ENCODE peak calls at places on chromosomes 3 and 15, in four cellular contexts. I is tibial nerve, K is PC-3, Z is heart left ventricle. R is an unnamed sample.

GRCh38 chr15:89631902-89632264 is 23.4 kb downstream of the KIF7 start:
- DNase-seq in I (no peak), Z (no peak), K (no peak), R (no peak)

GRCh38 chr3:71504250-71505036 is 79.1 kb downstream of the FOXP1 start:
- DNase-seq in I (no peak), Z (no peak), K (peak; percentile 92), R (no peak)

GRCh38 chr15:37061996-37062395 is 38.4 kb downstream of the MEIS2 start:
- DNase-seq in Z (no peak), I (no peak), K (peak; percentile 73), R (no peak)

GRCh38 chr15:64749999-64750657 is 25.3 kb downstream of the RBPMS2 start:
- DNase-seq in Z (no peak), I (no peak), K (no peak), R (no peak)

GRCh38 chr3:139561959-139562676 is 22.6 kb upstream of the RBP1 start:
- DNase-seq in Z (peak; percentile 25), I (peak; percentile 38), K (peak; percentile 56), R (no peak)

GRCh38 chr3:18124501-18124900 is 300.6 kb downstream of the SATB1 start:
- DNase-seq in I (no peak), K (peak; percentile 76), Z (no peak), R (no peak)

GRCh38 chr3:42182555-42182954 is 83.4 kb downstream of the CCK start:
- DNase-seq in I (no peak), K (no peak), Z (no peak), R (no peak)

GRCh38 chr3:52147804-52148203 is 6.4 kb downstream of the POC1A start:
- DNase-seq in K (no peak), Z (no peak), I (no peak), R (no peak)

GRCh38 chr15:93035953-93036810 is 52.8 kb downstream of the RGMA start:
- DNase-seq in I (peak; percentile 52), Z (peak; percentile 19), K (peak; percentile 52), R (no peak)
- H3K4me1 ChIP-seq in I (peaks cover 14% of the 10 kb centered on the region), Z (peaks cover 27% of the 10 kb centered on the region), K (no peaks in the 10 kb centered on the region), R (no peaks in the 10 kb centered on the region)

DNA sequence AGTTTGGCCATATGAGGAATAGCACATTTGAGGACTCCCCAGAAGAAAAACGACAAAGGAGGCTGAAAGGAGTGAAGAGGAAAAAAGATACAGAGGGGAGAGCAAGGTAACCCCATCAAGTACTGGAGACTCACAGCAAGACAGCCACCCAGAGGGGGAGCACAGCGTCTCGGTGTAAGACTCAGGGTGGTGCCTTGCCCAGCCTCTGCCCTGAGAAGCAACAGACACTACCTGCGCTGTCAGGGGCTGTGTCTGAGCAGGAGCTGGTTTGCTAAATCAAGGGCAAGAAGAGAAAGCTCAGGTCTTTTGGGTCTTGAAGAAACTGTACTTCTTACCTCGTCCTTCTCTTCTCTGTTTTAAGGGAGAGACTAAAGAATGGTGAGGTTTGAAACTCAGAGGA is 27.9 kb downstream of the FBXO45 start:
- DNase-seq in Z (no peak), K (no peak), I (no peak), R (no peak)
- TF ChIP-seq CTCF in Z (no peak), K (no peak), I (no peak), R (no peak)

GRCh38 chr15:25848769-25849430 is 14.2 kb downstream of the ATP10A start:
- DNase-seq in Z (no peak), I (no peak), K (no peak), R (no peak)
- H3K27ac ChIP-seq in Z (peak overlapping the region; percentile 66), I (no peak overlapping the region), K (no peak overlapping the region), R (no peak overlapping the region)

DNA sequence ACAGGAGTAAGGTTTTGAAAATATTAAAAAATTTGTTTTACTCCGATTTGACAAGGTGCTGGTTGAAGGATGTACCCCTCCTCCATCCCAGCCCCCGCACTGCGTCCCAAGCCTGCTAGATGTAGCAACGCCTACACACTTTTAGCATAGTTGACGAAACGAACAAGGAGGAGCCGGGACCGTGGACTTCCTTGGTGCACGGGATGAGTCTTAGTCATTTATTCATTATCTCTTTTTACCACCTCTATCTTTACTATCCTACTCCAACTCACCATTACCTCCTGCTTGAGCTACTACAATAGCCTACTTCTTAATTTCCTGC is 10.6 kb downstream of the PRICKLE2 start:
- DNase-seq in I (peak; percentile 43), K (no peak), Z (peak; percentile 32), R (no peak)
- H3K4me1 ChIP-seq in I (peaks cover 68% of the 10 kb centered on the region), K (peaks cover under 1% of the 10 kb centered on the region), Z (peaks cover 41% of the 10 kb centered on the region), R (peaks cover 19% of the 10 kb centered on the region)

DNA sequence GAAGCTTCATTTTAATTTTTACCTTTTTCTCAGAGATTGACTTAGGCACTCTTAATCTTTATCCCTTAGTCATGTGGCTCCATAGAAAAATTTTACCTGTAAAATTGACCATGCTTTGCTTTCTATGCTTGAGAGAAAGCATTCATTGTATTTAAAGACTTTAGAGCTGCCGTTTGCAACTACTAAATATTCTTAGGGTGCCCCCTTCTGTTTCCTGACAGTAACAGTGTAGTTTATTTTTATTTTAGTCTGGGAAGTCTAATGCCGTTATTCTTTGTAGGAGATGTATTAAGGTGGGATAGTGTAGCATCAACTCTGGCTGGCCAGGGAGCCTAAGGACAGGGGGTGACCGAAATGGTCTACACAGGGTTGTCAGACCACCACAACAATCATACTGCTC is 84.5 kb upstream of the SYNPR start:
- DNase-seq in K (peak; percentile 23), Z (no peak), I (no peak), R (no peak)
- TF ChIP-seq CTCF in K (peak; percentile 55), Z (peak; percentile 27), I (peak; percentile 14), R (no peak)

GRCh38 chr3:150319900-150320299 is 88.2 kb upstream of the TSC22D2 start:
- DNase-seq in K (peak; percentile 98), I (no peak), Z (no peak), R (no peak)
- H3K27ac ChIP-seq in K (peak overlapping the region; percentile 29), I (no peak overlapping the region), Z (no peak overlapping the region), R (no peak overlapping the region)

DNA sequence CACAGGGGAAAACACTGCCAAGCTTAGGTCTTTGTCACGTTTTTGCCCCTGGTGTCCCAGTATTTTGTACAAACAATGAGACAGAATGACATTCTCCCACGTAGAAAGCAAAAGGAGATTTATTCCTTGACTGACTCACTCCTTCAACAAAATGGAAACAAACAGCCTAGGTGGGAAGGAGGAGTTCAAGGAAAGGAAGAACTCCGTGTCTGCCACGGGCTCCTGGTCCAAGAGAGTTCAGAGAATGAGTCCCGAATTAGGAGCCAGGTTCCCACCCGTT is 8.1 kb downstream of the TLE3 start:
- DNase-seq in Z (no peak), K (peak; percentile 37), I (no peak), R (no peak)
- H3K4me1 ChIP-seq in Z (peaks cover 99% of the 10 kb centered on the region), K (peaks cover 39% of the 10 kb centered on the region), I (peaks cover 72% of the 10 kb centered on the region), R (peaks cover 29% of the 10 kb centered on the region)

R was measured in lung.